ENCODE peak calls at places on chromosomes 3 and 15, in seven cellular contexts. One of them, this sample, is unnamed. For H3K9me3 and H3K4me1, the result is how much of the 10 kb centered on the place peaks cover.

GRCh38 chr3:49799761-49800160 is at the start of gene CDHR4:
- DNase-seq in stomach: no peak
- DNase-seq in H1: no peak
- DNase-seq in endothelial cell of umbilical vein: no peak
- DNase-seq in upper lobe of left lung: no peak
- DNase-seq in K562: no peak
- DNase-seq in breast epithelium: no peak
- DNase-seq in this sample: no peak

GRCh38 chr15:65792130-65792987 is at the start of gene DENND4A:
- DNase-seq in stomach: peak
- DNase-seq in H1: peak
- DNase-seq in endothelial cell of umbilical vein: peak
- DNase-seq in upper lobe of left lung: peak
- DNase-seq in K562: peak
- DNase-seq in breast epithelium: peak
- DNase-seq in this sample: peak

GRCh38 chr15:92654662-92655061 is 913 bp downstream of the FAM174B start:
- DNase-seq in stomach: no peak
- DNase-seq in H1: no peak
- DNase-seq in endothelial cell of umbilical vein: peak
- DNase-seq in upper lobe of left lung: no peak
- DNase-seq in K562: no peak
- DNase-seq in breast epithelium: no peak
- DNase-seq in this sample: no peak

GRCh38 chr3:164452707-164453106 is 625.6 kb downstream of the SI start:
- DNase-seq in stomach: no peak
- DNase-seq in H1: no peak
- DNase-seq in endothelial cell of umbilical vein: no peak
- DNase-seq in upper lobe of left lung: no peak
- DNase-seq in K562: no peak
- DNase-seq in breast epithelium: no peak
- DNase-seq in this sample: no peak

GRCh38 chr3:195849322-195850074 is 37.8 kb upstream of the MUC4 start:
- DNase-seq in stomach: no peak
- DNase-seq in H1: no peak
- DNase-seq in endothelial cell of umbilical vein: peak
- DNase-seq in upper lobe of left lung: peak
- DNase-seq in K562: no peak
- DNase-seq in breast epithelium: no peak
- DNase-seq in this sample: no peak

GRCh38 chr15:44813231-44813630 is 76.9 kb downstream of the TRIM69 start:
- DNase-seq in stomach: peak
- DNase-seq in H1: no peak
- DNase-seq in endothelial cell of umbilical vein: no peak
- DNase-seq in upper lobe of left lung: no peak
- DNase-seq in K562: no peak
- DNase-seq in breast epithelium: no peak
- DNase-seq in this sample: no peak

GRCh38 chr3:44678480-44679116 is 30.1 kb downstream of the ZNF35 start:
- DNase-seq in stomach: no peak
- DNase-seq in H1: no peak
- DNase-seq in endothelial cell of umbilical vein: no peak
- DNase-seq in upper lobe of left lung: no peak
- DNase-seq in K562: no peak
- DNase-seq in breast epithelium: no peak
- DNase-seq in this sample: no peak

GRCh38 chr15:69479971-69480370 is 27.4 kb downstream of the RPLP1 start:
- DNase-seq in stomach: no peak
- DNase-seq in H1: no peak
- DNase-seq in endothelial cell of umbilical vein: no peak
- DNase-seq in upper lobe of left lung: no peak
- DNase-seq in K562: no peak
- DNase-seq in breast epithelium: no peak
- DNase-seq in this sample: no peak

DNA sequence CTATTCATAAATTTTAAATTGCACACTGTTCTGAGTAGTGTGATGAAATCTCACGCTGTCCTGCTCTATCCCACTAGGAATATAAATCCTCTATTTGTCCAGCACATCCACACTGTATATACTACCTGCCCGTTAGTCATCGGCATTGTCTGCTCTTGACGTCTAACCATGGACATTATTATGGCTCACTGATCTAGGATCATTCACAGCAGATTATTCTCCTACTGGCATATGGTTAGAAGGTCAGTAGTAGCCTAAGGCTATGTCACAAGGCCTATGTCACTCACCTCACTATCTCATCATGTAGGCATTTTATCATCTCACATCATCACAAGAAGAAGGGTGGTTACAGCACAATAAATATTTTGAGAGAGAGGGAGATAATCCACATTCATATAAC is 121.0 kb downstream of the GSK3B start:
- DNase-seq in stomach: no peak
- DNase-seq in H1: no peak
- DNase-seq in endothelial cell of umbilical vein: no peak
- DNase-seq in upper lobe of left lung: no peak
- DNase-seq in K562: no peak
- DNase-seq in breast epithelium: no peak
- DNase-seq in this sample: no peak
- H3K9me3 ChIP-seq in stomach: under half
- H3K9me3 ChIP-seq in H1: under half
- H3K9me3 ChIP-seq in endothelial cell of umbilical vein: under half
- H3K9me3 ChIP-seq in upper lobe of left lung: under half
- H3K9me3 ChIP-seq in K562: under half
- H3K9me3 ChIP-seq in breast epithelium: under half
- H3K9me3 ChIP-seq in this sample: under half

GRCh38 chr3:172107403-172107802 is 68.0 kb downstream of the FNDC3B start:
- DNase-seq in stomach: no peak
- DNase-seq in H1: no peak
- DNase-seq in endothelial cell of umbilical vein: no peak
- DNase-seq in upper lobe of left lung: no peak
- DNase-seq in K562: peak
- DNase-seq in breast epithelium: no peak
- DNase-seq in this sample: no peak
- TF ChIP-seq POLR2AphosphoS5 in stomach: no peak
- TF ChIP-seq POLR2AphosphoS5 in H1: no peak
- TF ChIP-seq POLR2AphosphoS5 in endothelial cell of umbilical vein: no peak
- TF ChIP-seq POLR2AphosphoS5 in upper lobe of left lung: no peak
- TF ChIP-seq POLR2AphosphoS5 in K562: no peak
- TF ChIP-seq POLR2AphosphoS5 in breast epithelium: no peak
- TF ChIP-seq POLR2AphosphoS5 in this sample: no peak

DNA sequence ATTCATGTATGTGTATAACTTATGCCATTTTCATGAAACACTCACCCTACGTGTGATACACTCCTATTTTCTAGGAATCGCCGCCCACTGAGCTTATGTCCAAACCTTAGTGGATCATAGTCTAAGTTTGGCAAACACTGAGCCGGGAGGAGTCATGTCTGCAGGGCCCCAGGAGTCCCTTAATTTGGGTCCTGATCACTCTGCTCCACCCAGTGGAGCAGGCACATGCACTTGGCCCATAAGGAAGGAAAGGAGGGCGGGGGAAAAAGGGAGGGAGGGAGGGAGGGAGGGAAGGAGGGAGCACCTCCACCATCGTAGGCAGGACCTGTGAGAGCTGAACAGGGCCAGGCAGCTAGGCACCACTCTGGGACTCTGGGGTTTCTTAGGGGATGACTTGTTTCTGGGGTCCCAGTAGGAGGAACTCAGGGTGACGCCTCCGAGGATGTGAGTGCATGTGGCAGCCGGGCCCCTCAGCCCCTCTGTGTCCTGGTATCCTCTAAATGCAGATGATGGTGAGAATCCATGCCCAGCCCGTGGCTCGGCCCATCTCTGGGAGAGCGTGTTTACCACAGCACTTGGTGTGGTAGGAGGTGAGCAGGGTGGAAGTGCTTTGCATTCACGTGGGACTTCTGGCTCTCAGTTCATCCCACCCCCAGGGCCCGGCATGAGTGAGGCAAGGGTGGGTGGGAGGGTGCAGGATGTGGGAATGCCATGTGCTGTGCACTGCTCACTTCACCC is 109.4 kb downstream of the KLF13 start:
- DNase-seq in stomach: no peak
- DNase-seq in H1: no peak
- DNase-seq in endothelial cell of umbilical vein: no peak
- DNase-seq in upper lobe of left lung: no peak
- DNase-seq in K562: no peak
- DNase-seq in breast epithelium: no peak
- DNase-seq in this sample: no peak
- H3K4me1 ChIP-seq in stomach: under half
- H3K4me1 ChIP-seq in H1: under half
- H3K4me1 ChIP-seq in endothelial cell of umbilical vein: under half
- H3K4me1 ChIP-seq in upper lobe of left lung: half or more
- H3K4me1 ChIP-seq in K562: under half
- H3K4me1 ChIP-seq in breast epithelium: under half
- H3K4me1 ChIP-seq in this sample: under half

GRCh38 chr3:7309707-7310106 is 448.8 kb downstream of the GRM7 start:
- DNase-seq in stomach: no peak
- DNase-seq in H1: no peak
- DNase-seq in endothelial cell of umbilical vein: peak
- DNase-seq in upper lobe of left lung: no peak
- DNase-seq in K562: no peak
- DNase-seq in breast epithelium: peak
- DNase-seq in this sample: no peak

GRCh38 chr3:7306900-7307299 is 446.0 kb downstream of the GRM7 start:
- DNase-seq in stomach: no peak
- DNase-seq in H1: no peak
- DNase-seq in endothelial cell of umbilical vein: peak
- DNase-seq in upper lobe of left lung: no peak
- DNase-seq in K562: no peak
- DNase-seq in breast epithelium: no peak
- DNase-seq in this sample: no peak

GRCh38 chr3:7305561-7305960 is 444.6 kb downstream of the GRM7 start:
- DNase-seq in stomach: no peak
- DNase-seq in H1: no peak
- DNase-seq in endothelial cell of umbilical vein: peak
- DNase-seq in upper lobe of left lung: no peak
- DNase-seq in K562: no peak
- DNase-seq in breast epithelium: no peak
- DNase-seq in this sample: no peak

DNA sequence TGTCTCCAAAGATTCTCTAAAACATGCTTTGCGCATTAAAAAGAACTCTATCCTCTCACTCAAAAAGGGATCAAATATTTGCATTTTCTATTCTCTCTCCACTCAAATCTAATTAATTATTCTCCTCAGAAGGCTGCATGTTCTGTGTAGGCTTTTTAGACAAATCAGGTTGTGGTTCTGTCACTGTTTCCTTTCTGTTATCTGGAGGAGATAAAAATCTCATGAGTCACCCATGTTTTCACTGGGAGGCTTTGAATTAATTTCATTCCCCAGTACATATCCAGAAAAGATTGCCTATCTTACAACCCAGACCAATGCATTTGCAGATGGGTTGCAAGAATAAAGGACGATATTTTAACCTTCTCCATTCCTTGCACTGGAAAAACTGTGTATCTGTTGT is 446.5 kb downstream of the GRM7 start:
- DNase-seq in stomach: no peak
- DNase-seq in H1: no peak
- DNase-seq in endothelial cell of umbilical vein: peak
- DNase-seq in upper lobe of left lung: no peak
- DNase-seq in K562: no peak
- DNase-seq in breast epithelium: no peak
- DNase-seq in this sample: no peak
- H3K9me3 ChIP-seq in stomach: under half
- H3K9me3 ChIP-seq in H1: under half
- H3K9me3 ChIP-seq in endothelial cell of umbilical vein: under half
- H3K9me3 ChIP-seq in upper lobe of left lung: under half
- H3K9me3 ChIP-seq in K562: under half
- H3K9me3 ChIP-seq in breast epithelium: under half
- H3K9me3 ChIP-seq in this sample: under half

GRCh38 chr3:121752772-121753171 is 3.2 kb upstream of the GOLGB1 start:
- DNase-seq in stomach: no peak
- DNase-seq in H1: no peak
- DNase-seq in endothelial cell of umbilical vein: no peak
- DNase-seq in upper lobe of left lung: no peak
- DNase-seq in K562: no peak
- DNase-seq in breast epithelium: no peak
- DNase-seq in this sample: no peak

GRCh38 chr3:121758727-121759450 is 9.3 kb upstream of the GOLGB1 start:
- DNase-seq in stomach: no peak
- DNase-seq in H1: no peak
- DNase-seq in endothelial cell of umbilical vein: no peak
- DNase-seq in upper lobe of left lung: no peak
- DNase-seq in K562: no peak
- DNase-seq in breast epithelium: no peak
- DNase-seq in this sample: no peak

GRCh38 chr3:121757087-121757811 is 7.7 kb upstream of the GOLGB1 start:
- DNase-seq in stomach: no peak
- DNase-seq in H1: no peak
- DNase-seq in endothelial cell of umbilical vein: no peak
- DNase-seq in upper lobe of left lung: no peak
- DNase-seq in K562: peak
- DNase-seq in breast epithelium: no peak
- DNase-seq in this sample: no peak

GRCh38 chr3:121759541-121760202 is 10.1 kb upstream of the GOLGB1 start:
- DNase-seq in stomach: no peak
- DNase-seq in H1: no peak
- DNase-seq in endothelial cell of umbilical vein: no peak
- DNase-seq in upper lobe of left lung: no peak
- DNase-seq in K562: no peak
- DNase-seq in breast epithelium: no peak
- DNase-seq in this sample: no peak

GRCh38 chr3:121757812-121758545 is 8.4 kb upstream of the GOLGB1 start:
- DNase-seq in stomach: no peak
- DNase-seq in H1: no peak
- DNase-seq in endothelial cell of umbilical vein: no peak
- DNase-seq in upper lobe of left lung: peak
- DNase-seq in K562: no peak
- DNase-seq in breast epithelium: no peak
- DNase-seq in this sample: no peak
- TF ChIP-seq POLR2AphosphoS5 in stomach: no peak
- TF ChIP-seq POLR2AphosphoS5 in H1: no peak
- TF ChIP-seq POLR2AphosphoS5 in endothelial cell of umbilical vein: no peak
- TF ChIP-seq POLR2AphosphoS5 in upper lobe of left lung: no peak
- TF ChIP-seq POLR2AphosphoS5 in K562: no peak
- TF ChIP-seq POLR2AphosphoS5 in breast epithelium: no peak
- TF ChIP-seq POLR2AphosphoS5 in this sample: no peak

GRCh38 chr15:73632670-73633058 is 525 bp downstream of the NPTN start:
- DNase-seq in stomach: peak
- DNase-seq in H1: no peak
- DNase-seq in endothelial cell of umbilical vein: no peak
- DNase-seq in upper lobe of left lung: no peak
- DNase-seq in K562: no peak
- DNase-seq in breast epithelium: no peak
- DNase-seq in this sample: no peak
- H3K4me1 ChIP-seq in stomach: half or more
- H3K4me1 ChIP-seq in H1: under half
- H3K4me1 ChIP-seq in endothelial cell of umbilical vein: under half
- H3K4me1 ChIP-seq in upper lobe of left lung: half or more
- H3K4me1 ChIP-seq in K562: under half
- H3K4me1 ChIP-seq in breast epithelium: under half
- H3K4me1 ChIP-seq in this sample: under half

GRCh38 chr15:60370804-60371700 is 26.7 kb downstream of the ANXA2 start:
- DNase-seq in stomach: peak
- DNase-seq in H1: no peak
- DNase-seq in endothelial cell of umbilical vein: peak
- DNase-seq in upper lobe of left lung: no peak
- DNase-seq in K562: no peak
- DNase-seq in breast epithelium: peak
- DNase-seq in this sample: peak
- H3K9me3 ChIP-seq in stomach: under half
- H3K9me3 ChIP-seq in H1: under half
- H3K9me3 ChIP-seq in endothelial cell of umbilical vein: under half
- H3K9me3 ChIP-seq in upper lobe of left lung: under half
- H3K9me3 ChIP-seq in K562: under half
- H3K9me3 ChIP-seq in breast epithelium: under half
- H3K9me3 ChIP-seq in this sample: under half

This sample was measured in Panc1.